ENCODE peak calls at places on chromosomes 2 and 18, in four cellular contexts. V is body of pancreas, N is IMR-90, T is uterus. E is an unnamed sample.
A peak's percentile ranks its signal among the peaks of the same experiment; 100 is the strongest.

GRCh38 chr2:191020742-191021381 is 6.9 kb upstream of the STAT1 start:
- DNase-seq in T (peak; percentile 58), N (peak; percentile 93), V (peak; percentile 40), E (peak; percentile 87)

GRCh38 chr2:146821836-146822316 is 1023.0 kb upstream of the ACVR2A start:
- DNase-seq in T (no peak), V (no peak), N (peak; percentile 32), E (no peak)

GRCh38 chr2:65050931-65051330 is 5.3 kb upstream of the CEP68 start:
- DNase-seq in T (no peak), N (peak; percentile 41), V (no peak), E (no peak)

GRCh38 chr2:109560265-109560664 is 53.5 kb downstream of the SEPTIN10 start:
- DNase-seq in T (no peak), V (no peak), N (peak; percentile 61), E (no peak)

GRCh38 chr2:219206442-219207253 is at the start of gene ZFAND2B:
- DNase-seq in N (peak; percentile 88), T (peak; percentile 95), V (peak; percentile 96), E (peak; percentile 99)

GRCh38 chr2:152950125-152950524 is 231.7 kb downstream of the ARL6IP6 start:
- DNase-seq in V (no peak), T (no peak), N (no peak), E (no peak)

GRCh38 chr2:231455222-231455621 is 9.1 kb downstream of the NCL start:
- DNase-seq in N (no peak), T (no peak), V (no peak), E (no peak)

GRCh38 chr2:148642891-148643416 is 1.6 kb upstream of the EPC2 start:
- DNase-seq in N (no peak), V (no peak), T (no peak), E (peak; percentile 49)

GRCh38 chr18:44729631-44730101 is 49.0 kb downstream of the SETBP1 start:
- DNase-seq in T (no peak), V (no peak), N (peak; percentile 79), E (no peak)

GRCh38 chr2:21135585-21135984 is 11.8 kb downstream of the TDRD15 start:
- DNase-seq in V (no peak), T (no peak), N (no peak), E (no peak)
- H3K4me3 ChIP-seq in V (no peak overlapping the region), T (no peak overlapping the region), N (no peak overlapping the region), E (no peak overlapping the region)

DNA sequence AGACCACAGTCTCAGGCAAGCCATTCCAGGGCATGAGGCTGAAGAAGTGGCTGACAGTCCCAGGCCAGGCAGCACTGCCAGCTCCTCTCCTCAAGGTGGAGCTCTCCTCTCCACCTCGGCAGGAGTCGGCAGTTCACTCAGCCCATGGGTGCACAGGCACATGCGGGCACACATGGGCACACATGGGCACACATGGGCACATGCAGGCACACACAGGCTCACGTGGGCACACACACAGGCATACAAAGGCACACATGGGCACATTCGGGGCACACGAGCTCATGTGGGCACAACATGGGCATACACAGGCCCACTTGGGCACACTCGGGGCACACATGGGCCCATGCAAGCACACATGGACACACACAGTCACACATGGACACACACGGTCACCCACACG is 65.3 kb upstream of the TAF1B start:
- DNase-seq in T (no peak), V (no peak), N (no peak), E (no peak)
- TF ChIP-seq CTCF in T (no peak), V (peak; percentile 19), N (peak; percentile 27), E (no peak)

DNA sequence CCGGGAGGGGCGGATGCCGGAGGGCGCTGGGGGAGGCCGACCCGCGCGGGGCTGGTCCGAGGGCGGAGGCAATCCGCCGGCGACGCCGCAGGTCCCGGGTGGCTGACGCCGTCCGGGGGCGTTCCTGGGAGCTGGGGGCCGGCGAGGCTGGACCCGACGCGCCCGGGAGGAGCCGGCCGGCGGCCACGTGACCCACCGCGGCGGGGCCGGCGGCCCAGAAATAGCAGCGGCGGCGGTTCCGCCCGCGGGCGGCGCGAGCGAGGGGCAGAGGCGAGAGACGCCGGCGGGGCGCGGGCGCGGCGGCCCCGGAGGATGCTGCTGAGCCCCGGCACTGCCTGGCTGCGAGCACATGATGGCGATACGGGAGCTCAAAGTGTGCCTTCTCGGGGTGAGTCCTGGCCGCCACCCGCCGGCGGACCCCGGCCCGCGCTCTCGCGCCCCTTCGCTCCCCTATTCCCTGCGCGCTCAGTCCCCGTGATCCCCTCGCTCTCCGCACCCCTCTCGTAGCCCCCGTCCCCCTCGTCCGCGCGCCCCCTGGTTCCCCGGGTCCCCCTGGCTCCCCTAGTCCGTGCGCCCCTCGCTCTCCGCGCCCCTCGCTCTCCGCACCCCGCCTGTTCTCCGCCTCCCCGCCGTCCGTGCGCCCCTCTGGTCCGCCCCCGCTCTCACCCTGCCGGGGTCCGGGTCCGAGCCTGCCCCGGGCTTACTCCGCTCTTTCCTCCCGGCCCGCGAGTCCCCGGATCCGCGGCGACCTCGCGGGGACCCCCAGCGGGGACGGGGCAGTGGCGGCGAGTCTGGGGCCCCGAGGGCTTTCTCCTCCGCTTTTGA is at the start of gene RAB31:
- DNase-seq in V (peak; percentile 51), T (peak; percentile 89), N (peak; percentile 72), E (peak; percentile 54)
- TF ChIP-seq POLR2A in V (peak; percentile 50), T (peak; percentile 92), N (peak; percentile 95), E (no peak)

DNA sequence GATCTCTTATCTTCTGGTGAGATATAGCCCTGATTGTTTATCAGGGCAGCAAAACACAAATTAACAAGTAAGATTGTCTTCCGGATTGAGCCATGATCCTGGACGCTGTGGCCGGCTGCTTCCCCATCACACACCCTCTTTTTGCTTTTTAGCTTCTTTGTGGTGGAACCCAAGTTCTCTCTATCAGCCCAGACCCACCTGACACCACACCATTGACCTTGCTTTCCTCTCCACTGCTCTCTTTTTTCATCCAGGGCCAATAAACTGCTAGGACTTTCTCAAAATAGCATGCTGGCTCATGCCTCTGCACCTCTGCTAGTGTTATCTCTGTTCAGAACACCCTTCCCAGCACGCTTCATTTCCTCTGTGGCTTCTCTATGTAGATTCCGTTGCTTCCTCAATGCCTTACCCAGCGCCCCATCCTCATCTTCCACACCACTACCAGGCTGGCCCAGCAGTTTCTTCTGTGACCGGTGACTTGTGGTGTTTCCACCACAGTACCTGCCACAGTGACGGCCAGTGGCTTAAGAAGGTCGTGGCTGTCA is 111.7 kb upstream of the CNTNAP5 start:
- DNase-seq in N (no peak), T (no peak), V (no peak), E (no peak)
- H3K4me3 ChIP-seq in N (no peak overlapping the region), T (no peak overlapping the region), V (no peak overlapping the region), E (no peak overlapping the region)

DNA sequence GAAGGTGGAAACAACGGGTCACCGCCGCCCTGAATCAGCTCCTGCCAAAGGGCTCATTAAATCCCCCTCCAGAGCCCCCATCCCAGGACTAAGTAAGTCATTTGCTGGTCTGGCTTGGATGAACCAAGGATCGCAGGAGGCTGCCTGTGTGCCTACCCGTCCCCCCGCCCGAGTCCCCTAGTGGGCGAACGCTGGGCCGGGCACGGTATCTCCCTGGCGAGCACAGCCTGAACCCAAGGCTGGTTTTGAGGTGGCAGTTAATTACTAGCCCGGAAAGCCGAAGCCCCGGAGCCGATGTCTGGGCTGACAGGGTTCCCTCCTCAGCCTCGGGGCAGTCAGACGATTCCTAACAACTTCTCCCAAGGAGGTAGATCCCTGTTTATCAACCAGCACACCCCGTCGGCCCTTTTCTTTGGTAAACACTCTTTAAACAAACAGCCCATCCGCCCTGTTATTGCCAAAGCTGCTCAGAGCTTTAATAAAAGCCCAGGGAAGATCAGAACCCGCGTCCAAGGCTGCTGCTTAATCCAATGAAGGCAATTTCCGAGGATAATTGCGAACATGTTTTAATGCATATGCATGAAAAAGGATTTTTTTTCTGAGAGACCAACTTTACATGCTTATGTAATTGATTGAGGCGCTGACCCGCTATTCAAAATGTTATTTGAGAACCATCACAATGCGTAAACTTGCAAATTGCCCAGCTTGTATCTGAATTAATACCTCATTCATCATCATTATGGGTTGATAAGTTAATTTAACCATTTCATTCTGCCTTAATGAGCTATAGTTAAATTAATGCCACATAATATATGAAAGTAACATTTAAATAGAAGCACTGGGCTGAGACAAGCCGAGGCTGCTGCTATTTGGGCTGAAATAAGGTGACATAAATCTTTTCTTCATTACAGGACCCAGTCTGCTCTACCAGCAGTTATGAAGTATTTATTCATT is 10.5 kb downstream of the EVX2 start:
- DNase-seq in N (no peak), T (no peak), V (no peak), E (no peak)
- TF ChIP-seq CTCF in N (no peak), T (no peak), V (no peak), E (no peak)

GRCh38 chr2:20224716-20225293 is at the start of gene SDC1:
- DNase-seq in N (peak; percentile 45), V (peak; percentile 74), T (peak; percentile 45), E (peak; percentile 84)

GRCh38 chr2:20226152-20226545 is 1.2 kb upstream of the SDC1 start:
- DNase-seq in T (no peak), N (no peak), V (no peak), E (no peak)

GRCh38 chr2:20223345-20224190 is 1.4 kb downstream of the SDC1 start:
- DNase-seq in N (peak; percentile 42), V (peak; percentile 59), T (peak; percentile 39), E (no peak)

GRCh38 chr2:20224191-20224715 is 677 bp downstream of the SDC1 start:
- DNase-seq in V (no peak), N (no peak), T (no peak), E (peak; percentile 85)

DNA sequence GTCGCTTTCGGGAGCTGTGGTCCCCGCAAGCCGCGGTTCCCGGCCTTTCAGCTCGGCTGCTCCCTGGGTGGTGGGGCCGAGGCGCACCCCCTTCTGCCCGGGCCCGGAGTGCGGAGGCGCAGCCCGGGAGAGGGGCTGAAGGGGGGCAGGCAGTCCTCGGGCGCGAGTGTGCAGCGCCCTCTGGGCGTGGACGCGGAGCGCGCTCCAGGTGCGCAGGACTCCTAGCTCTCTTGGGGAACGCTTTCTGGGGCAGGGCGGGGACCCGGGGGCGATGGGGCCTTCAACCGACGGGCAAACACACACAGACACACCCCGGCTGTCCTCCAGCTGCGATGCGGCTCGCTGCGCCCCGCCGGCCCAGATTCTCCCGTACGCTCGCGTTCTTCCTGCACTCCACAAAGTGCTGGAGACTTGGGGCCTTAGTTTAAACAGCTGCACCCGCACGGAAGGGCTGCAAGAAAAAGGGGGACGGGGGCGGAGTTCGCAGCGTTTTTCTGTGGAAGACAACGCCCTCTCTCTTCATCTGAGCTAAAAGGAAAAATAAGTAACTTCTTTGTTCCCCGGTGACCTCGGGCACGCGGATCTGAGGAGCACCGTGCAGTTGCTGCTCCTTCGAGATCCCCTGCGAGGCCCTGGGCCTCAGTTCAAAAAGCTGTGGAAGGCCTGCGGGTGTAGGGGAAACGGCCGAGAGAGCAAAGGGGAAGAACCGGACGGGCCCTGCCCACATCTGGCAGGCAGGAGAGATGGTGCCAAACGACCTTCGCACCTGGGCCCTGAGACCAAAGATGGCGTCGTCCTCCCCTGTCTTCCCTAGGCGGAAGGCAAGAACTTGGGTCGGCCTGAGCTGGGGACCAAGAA is 593 bp upstream of the SDC1 start:
- DNase-seq in N (peak; percentile 50), T (peak; percentile 51), V (peak; percentile 73), E (peak; percentile 89)
- TF ChIP-seq POLR2A in N (no peak), T (no peak), V (no peak), E (no peak)

DNA sequence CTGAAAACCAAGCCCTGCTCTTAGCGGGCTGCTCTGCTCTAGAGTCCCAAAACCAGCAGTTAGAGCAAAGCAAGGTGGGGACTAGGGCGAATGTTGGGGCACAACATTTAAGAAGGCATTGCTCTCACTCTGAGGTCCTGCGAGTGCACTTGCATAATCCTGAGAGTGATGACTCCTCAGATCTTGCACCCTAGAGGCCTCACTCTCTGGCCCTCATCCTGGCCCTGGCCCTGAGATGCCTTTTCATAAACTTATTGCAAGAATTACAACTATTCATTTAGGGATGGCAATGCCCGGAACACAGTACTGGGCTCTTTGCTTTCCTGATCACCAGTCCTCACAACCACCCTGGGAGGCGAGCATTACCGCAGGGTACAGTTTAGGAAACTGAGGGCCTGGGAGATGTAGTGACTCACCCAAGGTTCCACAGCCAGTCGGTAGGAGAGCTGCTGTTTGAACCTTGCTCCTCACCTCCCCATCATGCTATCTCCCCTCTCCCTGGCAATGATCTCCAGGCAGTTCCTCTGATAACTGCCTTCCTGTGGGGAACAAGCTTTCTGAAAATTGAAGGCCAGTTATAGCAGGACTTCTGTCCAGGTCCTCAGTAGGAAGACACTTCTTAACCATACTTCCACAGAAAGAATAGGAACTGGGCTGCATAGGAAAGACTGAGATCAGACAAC is 91.4 kb downstream of the TNS1 start:
- DNase-seq in V (no peak), N (no peak), T (peak; percentile 51), E (no peak)
- H3K4me3 ChIP-seq in V (no peak overlapping the region), N (no peak overlapping the region), T (no peak overlapping the region), E (no peak overlapping the region)